ENCODE peak calls at places on chromosomes 11 and 22, in ten cellular contexts. One of them, this sample, is unnamed. For H3K36me3, the result is how much of the 10 kb centered on the place peaks cover.

GRCh38 chr22:36445158-36445668 is 36.2 kb downstream of the TXN2 start:
- DNase-seq in kidney: peak
- DNase-seq in body of pancreas: no peak
- DNase-seq in cardiac muscle cell: no peak
- DNase-seq in OCI-LY7: no peak
- DNase-seq in brain microvascular endothelial cell: peak
- DNase-seq in left ventricle myocardium inferior: peak
- DNase-seq in CD8-positive, alpha-beta T cell: no peak
- DNase-seq in adrenal gland: peak
- DNase-seq in SK-N-SH: no peak
- DNase-seq in this sample: peak

GRCh38 chr11:26149585-26149984 is 182.3 kb upstream of the ANO3 start:
- DNase-seq in SK-N-SH: no peak
- DNase-seq in adrenal gland: no peak
- DNase-seq in brain microvascular endothelial cell: no peak
- DNase-seq in OCI-LY7: no peak
- DNase-seq in CD8-positive, alpha-beta T cell: no peak
- DNase-seq in body of pancreas: no peak
- DNase-seq in left ventricle myocardium inferior: no peak
- DNase-seq in kidney: peak
- DNase-seq in cardiac muscle cell: no peak
- DNase-seq in this sample: peak

GRCh38 chr11:60657880-60658279 is 41.5 kb upstream of the MS4A8 start:
- DNase-seq in SK-N-SH: no peak
- DNase-seq in body of pancreas: peak
- DNase-seq in left ventricle myocardium inferior: no peak
- DNase-seq in adrenal gland: no peak
- DNase-seq in kidney: no peak
- DNase-seq in cardiac muscle cell: peak
- DNase-seq in OCI-LY7: no peak
- DNase-seq in CD8-positive, alpha-beta T cell: no peak
- DNase-seq in brain microvascular endothelial cell: no peak
- DNase-seq in this sample: no peak

GRCh38 chr11:82718307-82718706 is 15.4 kb downstream of the FAM181B start:
- DNase-seq in SK-N-SH: peak
- DNase-seq in cardiac muscle cell: peak
- DNase-seq in OCI-LY7: peak
- DNase-seq in body of pancreas: peak
- DNase-seq in brain microvascular endothelial cell: peak
- DNase-seq in adrenal gland: peak
- DNase-seq in CD8-positive, alpha-beta T cell: no peak
- DNase-seq in left ventricle myocardium inferior: no peak
- DNase-seq in kidney: no peak
- DNase-seq in this sample: no peak

GRCh38 chr11:17542249-17542648 is 2.0 kb downstream of the USH1C start:
- DNase-seq in SK-N-SH: no peak
- DNase-seq in OCI-LY7: no peak
- DNase-seq in brain microvascular endothelial cell: no peak
- DNase-seq in CD8-positive, alpha-beta T cell: no peak
- DNase-seq in cardiac muscle cell: no peak
- DNase-seq in adrenal gland: no peak
- DNase-seq in body of pancreas: peak
- DNase-seq in left ventricle myocardium inferior: peak
- DNase-seq in kidney: no peak
- DNase-seq in this sample: peak

GRCh38 chr11:37712246-37712645 is 1114.2 kb upstream of the RAG2 start:
- DNase-seq in kidney: no peak
- DNase-seq in cardiac muscle cell: peak
- DNase-seq in adrenal gland: no peak
- DNase-seq in OCI-LY7: no peak
- DNase-seq in body of pancreas: no peak
- DNase-seq in brain microvascular endothelial cell: peak
- DNase-seq in SK-N-SH: peak
- DNase-seq in left ventricle myocardium inferior: no peak
- DNase-seq in CD8-positive, alpha-beta T cell: no peak
- DNase-seq in this sample: no peak

GRCh38 chr22:41613456-41613855 is 7.4 kb downstream of the DESI1 start:
- DNase-seq in OCI-LY7: no peak
- DNase-seq in body of pancreas: no peak
- DNase-seq in cardiac muscle cell: no peak
- DNase-seq in SK-N-SH: no peak
- DNase-seq in kidney: no peak
- DNase-seq in left ventricle myocardium inferior: no peak
- DNase-seq in adrenal gland: no peak
- DNase-seq in brain microvascular endothelial cell: no peak
- DNase-seq in CD8-positive, alpha-beta T cell: no peak
- DNase-seq in this sample: no peak

GRCh38 chr11:35617687-35618496 is at the start of gene FJX1:
- DNase-seq in SK-N-SH: peak
- DNase-seq in body of pancreas: peak
- DNase-seq in kidney: peak
- DNase-seq in cardiac muscle cell: peak
- DNase-seq in CD8-positive, alpha-beta T cell: no peak
- DNase-seq in OCI-LY7: no peak
- DNase-seq in brain microvascular endothelial cell: peak
- DNase-seq in left ventricle myocardium inferior: peak
- DNase-seq in adrenal gland: peak
- DNase-seq in this sample: peak

GRCh38 chr11:1640076-1640946 is 10.7 kb downstream of the KRTAP5-5 start:
- DNase-seq in cardiac muscle cell: peak
- DNase-seq in left ventricle myocardium inferior: no peak
- DNase-seq in CD8-positive, alpha-beta T cell: no peak
- DNase-seq in brain microvascular endothelial cell: no peak
- DNase-seq in body of pancreas: peak
- DNase-seq in adrenal gland: no peak
- DNase-seq in SK-N-SH: peak
- DNase-seq in OCI-LY7: peak
- DNase-seq in kidney: peak
- DNase-seq in this sample: no peak

DNA sequence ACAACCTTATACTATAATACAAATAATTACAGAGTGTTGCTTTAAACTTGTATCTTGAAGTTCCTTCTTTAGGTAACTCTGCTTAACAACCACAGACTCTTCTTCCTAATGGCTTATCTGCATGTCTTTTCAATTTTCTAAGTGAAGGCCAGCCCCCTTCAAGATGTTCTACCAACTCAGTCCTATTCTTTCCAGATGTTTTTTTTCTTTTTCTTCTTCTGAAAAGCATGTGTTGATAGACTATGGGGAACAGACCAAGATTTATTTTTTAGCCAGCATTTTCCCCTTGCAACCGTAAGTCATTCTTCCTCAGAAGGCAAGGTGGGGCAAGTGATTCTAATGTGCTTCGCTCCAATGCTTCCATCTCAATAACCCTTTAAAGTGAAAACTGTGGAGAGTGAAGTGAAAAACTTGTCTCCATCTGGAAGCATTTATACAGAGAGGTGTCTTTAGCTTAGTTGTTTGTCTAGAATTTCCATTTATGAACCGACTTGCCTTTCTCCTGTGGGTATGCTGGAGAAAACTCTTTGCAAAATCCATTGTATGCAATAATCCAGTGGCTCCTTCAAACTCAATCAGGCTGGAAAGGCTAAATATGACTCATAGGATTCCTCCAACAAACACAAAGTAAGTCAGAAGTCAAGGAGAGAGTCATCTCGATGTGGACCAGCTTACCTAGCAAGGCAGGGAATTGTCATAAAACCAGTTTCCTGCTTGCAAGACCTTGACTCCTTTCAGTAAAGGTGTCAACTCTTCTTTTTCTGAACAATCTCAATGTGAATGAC is 83.8 kb downstream of the MAML2 start:
- DNase-seq in SK-N-SH: no peak
- DNase-seq in left ventricle myocardium inferior: no peak
- DNase-seq in kidney: no peak
- DNase-seq in OCI-LY7: peak
- DNase-seq in adrenal gland: no peak
- DNase-seq in brain microvascular endothelial cell: peak
- DNase-seq in cardiac muscle cell: no peak
- DNase-seq in CD8-positive, alpha-beta T cell: no peak
- DNase-seq in body of pancreas: no peak
- DNase-seq in this sample: no peak
- H3K4me3 ChIP-seq in SK-N-SH: no peak
- H3K4me3 ChIP-seq in left ventricle myocardium inferior: no peak
- H3K4me3 ChIP-seq in kidney: no peak
- H3K4me3 ChIP-seq in OCI-LY7: peak
- H3K4me3 ChIP-seq in adrenal gland: no peak
- H3K4me3 ChIP-seq in brain microvascular endothelial cell: no peak
- H3K4me3 ChIP-seq in cardiac muscle cell: no peak
- H3K4me3 ChIP-seq in CD8-positive, alpha-beta T cell: peak
- H3K4me3 ChIP-seq in body of pancreas: no peak
- H3K4me3 ChIP-seq in this sample: no peak

DNA sequence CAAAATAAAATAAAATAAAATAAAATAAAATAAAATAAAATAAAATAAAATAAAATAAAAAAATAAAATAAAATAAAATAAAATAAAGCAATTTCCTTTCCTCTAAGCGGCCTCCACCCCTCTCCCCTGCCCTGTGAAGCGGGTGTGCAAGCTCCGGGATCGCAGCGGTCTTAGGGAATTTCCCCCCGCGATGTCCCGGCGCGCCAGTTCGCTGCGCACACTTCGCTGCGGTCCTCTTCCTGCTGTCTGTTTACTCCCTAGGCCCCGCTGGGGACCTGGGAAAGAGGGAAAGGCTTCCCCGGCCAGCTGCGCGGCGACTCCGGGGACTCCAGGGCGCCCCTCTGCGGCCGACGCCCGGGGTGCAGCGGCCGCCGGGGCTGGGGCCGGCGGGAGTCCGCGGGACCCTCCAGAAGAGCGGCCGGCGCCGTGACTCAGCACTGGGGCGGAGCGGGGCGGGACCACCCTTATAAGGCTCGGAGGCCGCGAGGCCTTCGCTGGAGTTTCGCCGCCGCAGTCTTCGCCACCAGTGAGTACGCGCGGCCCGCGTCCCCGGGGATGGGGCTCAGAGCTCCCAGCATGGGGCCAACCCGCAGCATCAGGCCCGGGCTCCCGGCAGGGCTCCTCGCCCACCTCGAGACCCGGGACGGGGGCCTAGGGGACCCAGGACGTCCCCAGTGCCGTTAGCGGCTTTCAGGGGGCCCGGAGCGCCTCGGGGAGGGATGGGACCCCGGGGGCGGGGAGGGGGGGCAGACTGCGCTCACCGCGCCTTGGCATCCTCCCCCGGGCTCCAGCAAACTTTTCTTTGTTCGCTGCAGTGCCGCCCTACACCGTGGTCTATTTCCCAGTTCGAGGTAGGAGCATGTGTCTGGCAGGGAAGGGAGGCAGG is at the start of gene GSTP1:
- DNase-seq in SK-N-SH: peak
- DNase-seq in body of pancreas: peak
- DNase-seq in left ventricle myocardium inferior: peak
- DNase-seq in cardiac muscle cell: peak
- DNase-seq in CD8-positive, alpha-beta T cell: peak
- DNase-seq in OCI-LY7: peak
- DNase-seq in adrenal gland: peak
- DNase-seq in brain microvascular endothelial cell: peak
- DNase-seq in kidney: peak
- DNase-seq in this sample: peak
- TF ChIP-seq CTCF in SK-N-SH: peak
- TF ChIP-seq CTCF in body of pancreas: peak
- TF ChIP-seq CTCF in left ventricle myocardium inferior: peak
- TF ChIP-seq CTCF in cardiac muscle cell: peak
- TF ChIP-seq CTCF in CD8-positive, alpha-beta T cell: peak
- TF ChIP-seq CTCF in OCI-LY7: peak
- TF ChIP-seq CTCF in adrenal gland: peak
- TF ChIP-seq CTCF in brain microvascular endothelial cell: peak
- TF ChIP-seq CTCF in kidney: peak
- TF ChIP-seq CTCF in this sample: peak

GRCh38 chr11:3721002-3721401 is 49.8 kb upstream of the CHRNA10 start:
- DNase-seq in OCI-LY7: no peak
- DNase-seq in kidney: no peak
- DNase-seq in adrenal gland: no peak
- DNase-seq in cardiac muscle cell: no peak
- DNase-seq in left ventricle myocardium inferior: no peak
- DNase-seq in body of pancreas: no peak
- DNase-seq in brain microvascular endothelial cell: no peak
- DNase-seq in SK-N-SH: no peak
- DNase-seq in CD8-positive, alpha-beta T cell: no peak
- DNase-seq in this sample: no peak

GRCh38 chr11:3722100-3722499 is 50.9 kb upstream of the CHRNA10 start:
- DNase-seq in CD8-positive, alpha-beta T cell: no peak
- DNase-seq in cardiac muscle cell: no peak
- DNase-seq in SK-N-SH: no peak
- DNase-seq in brain microvascular endothelial cell: no peak
- DNase-seq in adrenal gland: no peak
- DNase-seq in body of pancreas: no peak
- DNase-seq in kidney: no peak
- DNase-seq in OCI-LY7: no peak
- DNase-seq in left ventricle myocardium inferior: no peak
- DNase-seq in this sample: no peak

DNA sequence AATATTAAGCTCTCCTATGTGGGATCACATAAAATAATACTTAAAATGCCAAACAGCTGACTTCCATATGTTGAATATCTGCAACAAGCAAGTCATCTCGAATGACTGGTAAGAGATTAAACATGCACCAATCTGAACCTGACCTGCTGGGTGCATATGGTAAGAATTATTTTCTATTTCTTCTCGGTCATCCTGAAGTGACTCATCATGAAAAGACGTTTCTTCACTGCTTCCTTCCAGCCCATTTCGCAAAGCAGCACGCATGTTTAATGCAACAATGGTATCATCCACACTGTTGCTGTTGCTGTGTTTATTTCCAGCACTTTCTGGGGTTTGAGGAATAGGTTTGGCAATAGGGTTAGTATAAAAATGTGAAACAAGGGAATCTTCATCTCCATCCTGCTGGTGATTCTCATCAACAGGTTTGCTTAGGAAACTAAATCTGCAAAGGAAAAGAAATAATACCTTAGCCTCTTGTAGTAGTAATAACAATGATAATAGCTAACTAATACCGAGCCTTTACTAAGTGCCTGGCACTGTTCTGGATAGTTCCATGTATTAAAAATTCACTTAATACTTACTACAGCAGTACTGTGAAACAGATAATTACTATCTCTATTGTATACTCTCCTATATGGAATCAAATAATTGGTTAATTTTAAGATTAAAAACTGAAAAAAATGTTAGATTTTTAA is 52.0 kb upstream of the CHRNA10 start:
- DNase-seq in CD8-positive, alpha-beta T cell: no peak
- DNase-seq in adrenal gland: no peak
- DNase-seq in body of pancreas: no peak
- DNase-seq in SK-N-SH: no peak
- DNase-seq in cardiac muscle cell: no peak
- DNase-seq in kidney: no peak
- DNase-seq in left ventricle myocardium inferior: no peak
- DNase-seq in brain microvascular endothelial cell: peak
- DNase-seq in OCI-LY7: no peak
- DNase-seq in this sample: no peak
- H3K36me3 ChIP-seq in CD8-positive, alpha-beta T cell: under half
- H3K36me3 ChIP-seq in adrenal gland: half or more
- H3K36me3 ChIP-seq in body of pancreas: under half
- H3K36me3 ChIP-seq in SK-N-SH: half or more
- H3K36me3 ChIP-seq in cardiac muscle cell: half or more
- H3K36me3 ChIP-seq in kidney: under half
- H3K36me3 ChIP-seq in left ventricle myocardium inferior: half or more
- H3K36me3 ChIP-seq in brain microvascular endothelial cell: half or more
- H3K36me3 ChIP-seq in OCI-LY7: half or more
- H3K36me3 ChIP-seq in this sample: under half

DNA sequence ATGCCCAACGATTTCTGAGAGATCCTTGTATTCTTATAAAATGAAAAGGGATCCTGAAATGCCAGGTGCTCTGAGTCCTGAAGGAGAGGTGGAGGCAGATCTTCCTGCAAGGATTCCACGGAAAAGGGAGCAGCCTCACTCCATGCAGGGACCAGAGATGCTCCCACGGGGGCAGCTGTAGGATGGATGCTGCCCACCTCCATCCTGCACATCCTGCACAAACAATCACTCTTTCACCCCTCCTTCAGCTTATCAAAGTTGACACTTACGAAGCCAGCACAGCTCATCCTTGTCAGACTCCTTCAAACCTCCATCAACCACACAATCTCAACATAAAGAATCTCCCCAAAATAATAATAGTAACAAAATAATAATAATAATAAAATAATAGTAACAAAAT is 119.1 kb downstream of the GGTLC2 start:
- DNase-seq in adrenal gland: no peak
- DNase-seq in CD8-positive, alpha-beta T cell: no peak
- DNase-seq in brain microvascular endothelial cell: no peak
- DNase-seq in left ventricle myocardium inferior: no peak
- DNase-seq in OCI-LY7: no peak
- DNase-seq in SK-N-SH: no peak
- DNase-seq in body of pancreas: no peak
- DNase-seq in kidney: no peak
- DNase-seq in cardiac muscle cell: no peak
- DNase-seq in this sample: no peak
- H3K4me3 ChIP-seq in adrenal gland: no peak
- H3K4me3 ChIP-seq in CD8-positive, alpha-beta T cell: no peak
- H3K4me3 ChIP-seq in brain microvascular endothelial cell: no peak
- H3K4me3 ChIP-seq in left ventricle myocardium inferior: no peak
- H3K4me3 ChIP-seq in OCI-LY7: no peak
- H3K4me3 ChIP-seq in SK-N-SH: no peak
- H3K4me3 ChIP-seq in body of pancreas: no peak
- H3K4me3 ChIP-seq in kidney: no peak
- H3K4me3 ChIP-seq in cardiac muscle cell: no peak
- H3K4me3 ChIP-seq in this sample: no peak

This sample was measured in mucosa of descending colon.